ENCODE peak calls at places on chromosomes 3 and 15, in six cellular contexts. U is activated T-helper 9 cell treated with anti-CD3 and anti-CD28 coated beads, Interleukin-2, amount 50 U/mL, for 16 hours; C is NCI-H1048; W is CD4-positive, alpha-beta memory T cell; I is natural killer cell treated with Interleukin-12 subunit alpha and Interleukin-12 subunit beta and Interleukin-15 and Interleukin-18, amount 100 ng/mL, for 72 hours; E is endothelial cell. P is an unnamed sample.

GRCh38 chr3:107701299-107701698 is 178.5 kb downstream of the BBX start:
- DNase-seq in U (no peak), C (no peak), W (no peak), I (no peak), E (no peak), P (no peak)

GRCh38 chr15:41936155-41936554 is 36.2 kb downstream of the EHD4 start:
- DNase-seq in U (no peak), C (no peak), W (no peak), I (no peak), E (no peak), P (no peak)

GRCh38 chr3:98903705-98904481 is 2.4 kb upstream of the DCBLD2 start:
- DNase-seq in U (no peak), C (no peak), W (no peak), I (no peak), E (no peak), P (no peak)

GRCh38 chr15:85562824-85563223 is 182.4 kb downstream of the AKAP13 start:
- DNase-seq in U (no peak), C (no peak), W (no peak), I (no peak), E (no peak), P (no peak)

GRCh38 chr15:41957021-41957897 is 15.1 kb downstream of the EHD4 start:
- DNase-seq in U (no peak), C (no peak), W (no peak), I (no peak), E (no peak), P (peak; percentile 46)

GRCh38 chr3:159237221-159237620 is 435.4 kb downstream of the MFSD1 start:
- DNase-seq in U (no peak), C (no peak), W (no peak), I (no peak), E (no peak), P (no peak)

GRCh38 chr3:52299815-52300611 is 12.4 kb downstream of the GLYCTK start:
- DNase-seq in U (no peak), C (no peak), W (no peak), I (no peak), E (peak; percentile 50), P (no peak)

GRCh38 chr15:88716543-88717341 is 77.9 kb downstream of the ISG20 start:
- DNase-seq in U (no peak), C (no peak), W (no peak), I (no peak), E (no peak), P (no peak)

GRCh38 chr3:97871788-97872187 is 50.0 kb downstream of the CRYBG3 start:
- DNase-seq in U (no peak), C (no peak), W (no peak), I (no peak), E (no peak), P (no peak)

GRCh38 chr3:55322649-55323048 is 164.5 kb downstream of the WNT5A start:
- DNase-seq in U (no peak), C (no peak), W (no peak), I (no peak), E (no peak), P (no peak)

GRCh38 chr3:72559377-72559776 is 288.9 kb downstream of the SHQ1 start:
- DNase-seq in U (no peak), C (no peak), W (no peak), I (no peak), E (no peak), P (no peak)

GRCh38 chr3:69161587-69162196 is 39.3 kb upstream of the LMOD3 start:
- DNase-seq in U (no peak), C (no peak), W (peak; percentile 57), I (peak; percentile 67), E (peak; percentile 20), P (no peak)

GRCh38 chr15:77874071-77874470 is 203.4 kb downstream of the TBC1D2B start:
- DNase-seq in U (no peak), C (no peak), W (no peak), I (no peak), E (no peak), P (no peak)

GRCh38 chr3:10284496-10284895 is 8.3 kb downstream of the GHRL start:
- DNase-seq in U (peak; percentile 11), C (no peak), W (peak; percentile 52), I (no peak), E (no peak), P (no peak)

GRCh38 chr15:63371297-63371918 is 10.2 kb downstream of the CA12 start:
- DNase-seq in U (no peak), C (no peak), W (no peak), I (no peak), E (no peak), P (no peak)

GRCh38 chr15:63601727-63602185 is 4.6 kb downstream of the FBXL22 start:
- DNase-seq in U (no peak), C (no peak), W (no peak), I (no peak), E (no peak), P (no peak)

GRCh38 chr3:4836516-4836915 is 142.7 kb upstream of the BHLHE40 start:
- DNase-seq in U (no peak), C (no peak), W (no peak), I (no peak), E (no peak), P (no peak)

GRCh38 chr3:194282436-194283122 is 68.5 kb downstream of the CPN2 start:
- DNase-seq in U (no peak), C (no peak), W (no peak), I (peak; percentile 25), E (no peak), P (no peak)

GRCh38 chr3:184391266-184391665 is 11.4 kb downstream of the CHRD start:
- DNase-seq in U (no peak), C (no peak), W (no peak), I (no peak), E (no peak), P (no peak)

GRCh38 chr15:22895465-22896190 is 57.2 kb downstream of the NIPA2 start:
- DNase-seq in U (no peak), C (no peak), W (no peak), I (no peak), E (no peak), P (no peak)

GRCh38 chr3:124510290-124510689 is 220.0 kb upstream of the UMPS start:
- DNase-seq in U (no peak), C (no peak), W (no peak), I (no peak), E (no peak), P (no peak)